ENCODE peak calls at places on chromosomes 11 and 22, in ten cellular contexts. Z is MV-4-11, Q is omental fat pad, T is HS-27A, V is neural progenitor cell, I is HEK293T, B is cardiac septum, M is transverse colon, D is T-helper 1 cell, F is lower lobe of right lung. U is an unnamed sample.

GRCh38 chr22:47512617-47513016 is 750.2 kb downstream of the TBC1D22A start:
- DNase-seq in Z (no peak), Q (no peak), T (no peak), V (no peak), I (no peak), B (no peak), M (no peak), D (no peak), F (no peak), U (no peak)

GRCh38 chr22:40400173-40400572 is 29.8 kb downstream of the SGSM3 start:
- DNase-seq in Z (peak), Q (no peak), T (no peak), V (no peak), I (no peak), B (no peak), M (peak), D (peak), F (peak), U (no peak)

GRCh38 chr22:20566420-20567260 is 59.2 kb downstream of the MED15 start:
- DNase-seq in Z (no peak), Q (no peak), T (peak), V (no peak), I (no peak), B (peak), M (peak), D (peak), F (no peak), U (no peak)

GRCh38 chr11:28727254-28727653 is 619.1 kb downstream of the METTL15 start:
- DNase-seq in Z (no peak), Q (no peak), T (no peak), V (no peak), I (no peak), B (no peak), M (no peak), D (no peak), F (no peak), U (no peak)

GRCh38 chr11:47327025-47327424 is 25.5 kb downstream of the MYBPC3 start:
- DNase-seq in Z (no peak), Q (no peak), T (no peak), V (no peak), I (no peak), B (peak), M (no peak), D (no peak), F (peak), U (no peak)

GRCh38 chr11:79768343-79768742 is 327.5 kb upstream of the TENM4 start:
- DNase-seq in Z (no peak), Q (no peak), T (no peak), V (no peak), I (no peak), B (no peak), M (peak), D (no peak), F (no peak), U (no peak)

GRCh38 chr11:68125164-68125563 is 4.0 kb upstream of the CHKA start:
- DNase-seq in Z (no peak), Q (no peak), T (no peak), V (no peak), I (no peak), B (no peak), M (no peak), D (no peak), F (no peak), U (no peak)

GRCh38 chr11:29914203-29914930 is 102.5 kb downstream of the KCNA4 start:
- DNase-seq in Z (peak), Q (no peak), T (no peak), V (no peak), I (no peak), B (no peak), M (no peak), D (no peak), F (no peak), U (no peak)

GRCh38 chr22:40289991-40290459 is 56.3 kb upstream of the ADSL start:
- DNase-seq in Z (peak), Q (no peak), T (no peak), V (no peak), I (no peak), B (peak), M (peak), D (peak), F (peak), U (no peak)

GRCh38 chr11:78380615-78381029 is 37.0 kb downstream of the GAB2 start:
- DNase-seq in Z (no peak), Q (no peak), T (peak), V (peak), I (no peak), B (no peak), M (no peak), D (no peak), F (no peak), U (no peak)

GRCh38 chr22:47157093-47157420 is 394.6 kb downstream of the TBC1D22A start:
- DNase-seq in Z (no peak), Q (no peak), T (no peak), V (no peak), I (no peak), B (no peak), M (no peak), D (no peak), F (no peak), U (no peak)

GRCh38 chr11:64219755-64220154 is 6.2 kb downstream of the TRPT1 start:
- DNase-seq in Z (no peak), Q (no peak), T (no peak), V (peak), I (no peak), B (no peak), M (no peak), D (no peak), F (no peak), U (no peak)